ENCODE peak calls at places on chromosomes 13 and 19, in five cellular contexts. I is dorsolateral prefrontal cortex, W is lung, N is heart left ventricle, P is psoas muscle. A is an unnamed sample.
A peak's percentile ranks its signal among the peaks of the same experiment; 100 is the strongest.

GRCh38 chr13:80133631-80134083 is 207.3 kb downstream of the SPRY2 start:
- DNase-seq in W (no peak), N (no peak), P (no peak), I (no peak), A (no peak)

GRCh38 chr19:40266111-40266510 is 19.0 kb downstream of the AKT2 start:
- DNase-seq in W (no peak), P (peak; percentile 84), N (peak; percentile 87), I (no peak), A (no peak)

GRCh38 chr13:99984463-99985242 is 3.1 kb downstream of the ZIC2 start:
- DNase-seq in N (no peak), P (no peak), W (no peak), I (no peak), A (no peak)

GRCh38 chr19:17534767-17535166 is 20.7 kb upstream of the COLGALT1 start:
- DNase-seq in N (no peak), P (no peak), I (no peak), W (no peak), A (no peak)

GRCh38 chr13:28679628-28680027 is 20.7 kb downstream of the POMP start:
- DNase-seq in W (no peak), P (no peak), I (no peak), N (no peak), A (no peak)

GRCh38 chr13:113561417-113562084 is 23.0 kb upstream of the TFDP1 start:
- DNase-seq in N (no peak), I (peak; percentile 9), P (no peak), W (peak; percentile 24), A (no peak)

GRCh38 chr19:51398096-51398704 is 7.8 kb upstream of the C19orf84 start:
- DNase-seq in P (no peak), W (no peak), I (no peak), N (no peak), A (peak; percentile 29)

GRCh38 chr19:16193466-16193865 is 4.2 kb upstream of the AP1M1 start:
- DNase-seq in I (no peak), W (no peak), P (no peak), N (no peak), A (no peak)

GRCh38 chr19:38901683-38902082 is 1.9 kb downstream of the NFKBIB start:
- DNase-seq in N (no peak), P (no peak), I (no peak), W (no peak), A (no peak)

GRCh38 chr19:48419158-48419920 is 25.9 kb downstream of the GRIN2D start:
- DNase-seq in N (peak; percentile 51), P (peak; percentile 47), W (no peak), I (peak; percentile 61), A (no peak)

GRCh38 chr13:42991892-42992584 is at the start of gene EPSTI1:
- DNase-seq in P (peak; percentile 54), N (peak; percentile 74), W (peak; percentile 66), I (peak; percentile 29), A (peak; percentile 53)

GRCh38 chr19:34676697-34677385 is at the start of gene SCGB2B2:
- DNase-seq in N (peak; percentile 90), W (peak; percentile 69), I (peak; percentile 90), P (no peak), A (peak; percentile 61)

GRCh38 chr13:95437561-95437960 is 115.0 kb upstream of the CLDN10 start:
- DNase-seq in I (no peak), N (no peak), W (no peak), P (no peak), A (no peak)

GRCh38 chr13:33310245-33311038 is 24.9 kb upstream of the STARD13 start:
- DNase-seq in N (no peak), I (no peak), W (no peak), P (no peak), A (no peak)

GRCh38 chr13:109700176-109700575 is 86.2 kb downstream of the IRS2 start:
- DNase-seq in I (peak; percentile 29), N (peak; percentile 86), W (peak; percentile 59), P (peak; percentile 49), A (peak; percentile 20)

GRCh38 chr13:101429733-101430132 is 13.4 kb upstream of the NALCN start:
- DNase-seq in N (no peak), I (no peak), W (no peak), P (no peak), A (no peak)

GRCh38 chr13:48318014-48318713 is 14.6 kb downstream of the RB1 start:
- DNase-seq in W (no peak), I (no peak), P (no peak), N (peak; percentile 53), A (no peak)

GRCh38 chr19:19750131-19750841 is 17.4 kb upstream of the ZNF14 start:
- DNase-seq in P (no peak), I (no peak), W (peak; percentile 13), N (no peak), A (no peak)

GRCh38 chr13:113883314-113883811 is 19.5 kb upstream of the GAS6 start:
- DNase-seq in P (no peak), I (no peak), N (no peak), W (no peak), A (no peak)

GRCh38 chr19:10113964-10114650 is 2.6 kb downstream of the P2RY11 start:
- DNase-seq in I (no peak), W (no peak), N (no peak), P (no peak), A (no peak)

GRCh38 chr13:95099541-95099940 is 201.7 kb downstream of the ABCC4 start:
- DNase-seq in N (no peak), P (no peak), I (no peak), W (no peak), A (no peak)

GRCh38 chr19:4539697-4540581 is at the start of gene LRG1:
- DNase-seq in W (peak; percentile 89), I (no peak), P (no peak), N (no peak), A (no peak)

GRCh38 chr13:106276876-106277275 is 258.6 kb downstream of the EFNB2 start:
- DNase-seq in P (no peak), N (no peak), W (no peak), I (no peak), A (peak; percentile 13)

GRCh38 chr19:24033962-24034342 is 53.0 kb upstream of the ZNF254 start:
- DNase-seq in P (peak; percentile 36), W (peak; percentile 63), I (peak; percentile 54), N (peak; percentile 60), A (peak; percentile 47)

GRCh38 chr13:112777637-112778406 is 88.0 kb downstream of the ATP11A start:
- DNase-seq in I (no peak), P (no peak), W (no peak), N (no peak), A (no peak)

GRCh38 chr19:43651758-43652545 is 12.3 kb upstream of the CADM4 start:
- DNase-seq in N (peak; percentile 62), W (peak; percentile 59), I (peak; percentile 74), P (peak; percentile 48), A (peak; percentile 63)

DNA sequence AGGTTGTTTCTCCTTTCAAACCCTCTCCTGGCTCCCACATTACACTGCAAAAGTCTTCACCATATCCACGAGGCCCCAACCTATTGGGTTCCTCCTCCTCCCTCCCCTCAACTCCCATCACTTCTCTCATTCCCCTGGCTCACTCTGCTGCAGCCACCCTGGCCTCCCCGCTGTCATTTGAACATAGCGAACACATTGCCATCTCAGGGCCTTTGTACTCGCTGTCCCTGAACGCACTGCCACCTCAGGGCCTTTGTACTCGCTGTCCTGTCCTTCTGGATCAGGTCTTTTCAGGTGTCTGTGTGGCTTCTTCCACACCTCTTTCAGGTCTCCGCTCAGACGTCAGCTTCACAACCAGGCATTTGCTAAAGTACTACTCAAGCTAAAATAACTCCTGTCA is 1.7 kb downstream of the CCDC61 start:
- DNase-seq in N (no peak), I (no peak), W (no peak), P (no peak), A (no peak)
- H3K27ac ChIP-seq in N (no peak overlapping the region), I (no peak overlapping the region), W (no peak overlapping the region), P (no peak overlapping the region), A (no peak overlapping the region)

GRCh38 chr19:42176990-42177685 is 40.3 kb downstream of the DEDD2 start:
- DNase-seq in W (peak; percentile 56), I (peak; percentile 70), P (peak; percentile 71), N (peak; percentile 76), A (peak; percentile 64)
- TF ChIP-seq CTCF in W (peak; percentile 16), I (peak; percentile 52), P (peak; percentile 42), N (peak; percentile 34), A (peak; percentile 66)

GRCh38 chr13:32211788-32212187 is 103.4 kb downstream of the ZAR1L start:
- DNase-seq in W (no peak), N (peak; percentile 38), I (no peak), P (no peak), A (no peak)
- H3K27ac ChIP-seq in W (peak overlapping the region; percentile 1), N (peak overlapping the region; percentile 41), I (no peak overlapping the region), P (no peak overlapping the region), A (no peak overlapping the region)

DNA sequence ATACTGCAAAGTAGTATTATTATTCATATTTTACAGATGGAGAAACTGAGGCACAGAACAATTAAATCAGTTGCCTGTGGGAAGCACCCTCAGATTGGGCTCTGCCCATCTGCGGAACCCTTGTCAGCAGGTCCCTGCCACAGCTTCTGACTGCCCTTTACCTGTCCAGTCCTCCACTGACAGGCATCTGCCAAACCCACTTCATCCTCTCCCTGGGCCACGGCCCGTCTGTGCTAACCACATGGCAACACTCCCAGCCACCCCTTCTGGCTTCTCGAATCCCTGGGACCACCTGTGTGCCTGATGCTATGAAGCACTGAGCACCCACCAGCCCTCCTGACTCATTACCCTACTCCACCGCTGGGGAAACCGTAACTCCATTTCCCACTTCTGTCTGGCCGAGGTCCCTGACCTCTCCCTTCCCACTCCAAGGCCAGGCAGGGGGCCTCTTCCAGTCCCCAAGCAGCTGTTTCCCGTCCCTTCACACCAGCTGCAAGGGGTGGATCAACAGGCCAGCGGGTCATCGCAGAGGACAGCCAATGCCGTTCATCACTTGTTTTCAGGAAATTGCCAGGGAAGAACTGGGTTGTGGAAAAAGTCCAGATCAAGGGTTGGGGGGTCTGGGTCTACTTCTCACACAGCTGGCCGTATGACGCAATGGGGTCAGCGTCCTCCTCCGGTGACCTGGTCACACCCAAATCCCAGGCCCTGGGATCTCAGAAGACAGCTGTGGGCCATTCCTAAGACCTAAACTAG is 2.5 kb downstream of the KANK3 start:
- DNase-seq in N (peak; percentile 89), I (no peak), P (peak; percentile 33), W (no peak), A (no peak)
- TF ChIP-seq CTCF in N (peak; percentile 22), I (no peak), P (no peak), W (no peak), A (no peak)

GRCh38 chr19:13022111-13022858 is 27.0 kb downstream of the NFIX start:
- DNase-seq in N (peak; percentile 74), P (peak; percentile 63), I (peak; percentile 54), W (no peak), A (no peak)
- H3K27ac ChIP-seq in N (peak overlapping the region; percentile 94), P (peak overlapping the region; percentile 99), I (peak overlapping the region; percentile 99), W (peak overlapping the region; percentile 77), A (peak overlapping the region; percentile 99)

GRCh38 chr13:41398494-41399190 is 58.7 kb upstream of the RGCC start:
- DNase-seq in W (no peak), P (no peak), N (no peak), I (no peak), A (no peak)

GRCh38 chr13:41402695-41403511 is 54.4 kb upstream of the RGCC start:
- DNase-seq in P (no peak), N (no peak), W (no peak), I (no peak), A (no peak)

GRCh38 chr13:41405367-41405766 is 52.0 kb upstream of the RGCC start:
- DNase-seq in P (no peak), N (no peak), W (no peak), I (no peak), A (no peak)

GRCh38 chr13:41403983-41404382 is 53.4 kb upstream of the RGCC start:
- DNase-seq in W (no peak), P (no peak), N (no peak), I (no peak), A (no peak)

GRCh38 chr13:41401371-41401770 is 56.0 kb upstream of the RGCC start:
- DNase-seq in I (no peak), N (no peak), P (no peak), W (no peak), A (no peak)
- TF ChIP-seq CTCF in I (no peak), N (no peak), P (no peak), W (no peak), A (no peak)